ENCODE peak calls at places on chromosomes 7 and 10, in ten cellular contexts. One of them, this sample, is unnamed.
A peak's percentile ranks its signal among the peaks of the same experiment; 100 is the strongest.

GRCh38 chr7:44076101-44076895 is 6.0 kb downstream of the POLM start:
- DNase-seq in stimulated activated CD4-positive, alpha-beta T cell treated with anti-CD3 and anti-CD28 coated beads, Interleukin-2, amount 100 ng/mL, for 48 hours: no peak
- DNase-seq in nucleus accumbens: no peak
- DNase-seq in HCEC 1CT: no peak
- DNase-seq in astrocyte of the hippocampus: no peak
- DNase-seq in esophagus squamous epithelium: no peak
- DNase-seq in kidney tubule cell: no peak
- DNase-seq in pulmonary artery endothelial cell: no peak
- DNase-seq in NCI-H1105: no peak
- DNase-seq in omental fat pad: no peak
- DNase-seq in this sample: no peak

GRCh38 chr10:43134126-43134905 is 3.9 kb upstream of the CSGALNACT2 start:
- DNase-seq in stimulated activated CD4-positive, alpha-beta T cell treated with anti-CD3 and anti-CD28 coated beads, Interleukin-2, amount 100 ng/mL, for 48 hours: no peak
- DNase-seq in nucleus accumbens: no peak
- DNase-seq in HCEC 1CT: no peak
- DNase-seq in astrocyte of the hippocampus: no peak
- DNase-seq in esophagus squamous epithelium: no peak
- DNase-seq in kidney tubule cell: peak; percentile 57
- DNase-seq in pulmonary artery endothelial cell: no peak
- DNase-seq in NCI-H1105: no peak
- DNase-seq in omental fat pad: no peak
- DNase-seq in this sample: no peak

GRCh38 chr10:27710009-27710408 is 35.6 kb downstream of the MKX start:
- DNase-seq in stimulated activated CD4-positive, alpha-beta T cell treated with anti-CD3 and anti-CD28 coated beads, Interleukin-2, amount 100 ng/mL, for 48 hours: no peak
- DNase-seq in nucleus accumbens: no peak
- DNase-seq in HCEC 1CT: no peak
- DNase-seq in astrocyte of the hippocampus: no peak
- DNase-seq in esophagus squamous epithelium: no peak
- DNase-seq in kidney tubule cell: no peak
- DNase-seq in pulmonary artery endothelial cell: no peak
- DNase-seq in NCI-H1105: no peak
- DNase-seq in omental fat pad: no peak
- DNase-seq in this sample: no peak

GRCh38 chr10:131198843-131199242 is 112.7 kb downstream of the TCERG1L start:
- DNase-seq in stimulated activated CD4-positive, alpha-beta T cell treated with anti-CD3 and anti-CD28 coated beads, Interleukin-2, amount 100 ng/mL, for 48 hours: no peak
- DNase-seq in nucleus accumbens: no peak
- DNase-seq in HCEC 1CT: no peak
- DNase-seq in astrocyte of the hippocampus: no peak
- DNase-seq in esophagus squamous epithelium: no peak
- DNase-seq in kidney tubule cell: no peak
- DNase-seq in pulmonary artery endothelial cell: no peak
- DNase-seq in NCI-H1105: no peak
- DNase-seq in omental fat pad: no peak
- DNase-seq in this sample: no peak

GRCh38 chr10:11521860-11522259 is 89.6 kb downstream of the USP6NL start:
- DNase-seq in stimulated activated CD4-positive, alpha-beta T cell treated with anti-CD3 and anti-CD28 coated beads, Interleukin-2, amount 100 ng/mL, for 48 hours: no peak
- DNase-seq in nucleus accumbens: no peak
- DNase-seq in HCEC 1CT: peak; percentile 13
- DNase-seq in astrocyte of the hippocampus: no peak
- DNase-seq in esophagus squamous epithelium: no peak
- DNase-seq in kidney tubule cell: no peak
- DNase-seq in pulmonary artery endothelial cell: no peak
- DNase-seq in NCI-H1105: no peak
- DNase-seq in omental fat pad: no peak
- DNase-seq in this sample: peak; percentile 61

GRCh38 chr10:53489331-53489730 is 716.7 kb upstream of the MBL2 start:
- DNase-seq in stimulated activated CD4-positive, alpha-beta T cell treated with anti-CD3 and anti-CD28 coated beads, Interleukin-2, amount 100 ng/mL, for 48 hours: no peak
- DNase-seq in nucleus accumbens: no peak
- DNase-seq in HCEC 1CT: no peak
- DNase-seq in astrocyte of the hippocampus: no peak
- DNase-seq in esophagus squamous epithelium: no peak
- DNase-seq in kidney tubule cell: no peak
- DNase-seq in pulmonary artery endothelial cell: no peak
- DNase-seq in NCI-H1105: no peak
- DNase-seq in omental fat pad: no peak
- DNase-seq in this sample: no peak

GRCh38 chr7:104341545-104341944 is 13.1 kb downstream of the LHFPL3 start:
- DNase-seq in stimulated activated CD4-positive, alpha-beta T cell treated with anti-CD3 and anti-CD28 coated beads, Interleukin-2, amount 100 ng/mL, for 48 hours: no peak
- DNase-seq in nucleus accumbens: no peak
- DNase-seq in HCEC 1CT: no peak
- DNase-seq in astrocyte of the hippocampus: peak; percentile 13
- DNase-seq in esophagus squamous epithelium: no peak
- DNase-seq in kidney tubule cell: no peak
- DNase-seq in pulmonary artery endothelial cell: no peak
- DNase-seq in NCI-H1105: peak; percentile 17
- DNase-seq in omental fat pad: no peak
- DNase-seq in this sample: no peak

GRCh38 chr10:113525713-113526112 is 27.1 kb upstream of the HABP2 start:
- DNase-seq in stimulated activated CD4-positive, alpha-beta T cell treated with anti-CD3 and anti-CD28 coated beads, Interleukin-2, amount 100 ng/mL, for 48 hours: no peak
- DNase-seq in nucleus accumbens: no peak
- DNase-seq in HCEC 1CT: no peak
- DNase-seq in astrocyte of the hippocampus: no peak
- DNase-seq in esophagus squamous epithelium: no peak
- DNase-seq in kidney tubule cell: no peak
- DNase-seq in pulmonary artery endothelial cell: no peak
- DNase-seq in NCI-H1105: no peak
- DNase-seq in omental fat pad: no peak
- DNase-seq in this sample: no peak

GRCh38 chr10:78950656-78951587 is 117.8 kb upstream of the ZMIZ1 start:
- DNase-seq in stimulated activated CD4-positive, alpha-beta T cell treated with anti-CD3 and anti-CD28 coated beads, Interleukin-2, amount 100 ng/mL, for 48 hours: no peak
- DNase-seq in nucleus accumbens: no peak
- DNase-seq in HCEC 1CT: no peak
- DNase-seq in astrocyte of the hippocampus: no peak
- DNase-seq in esophagus squamous epithelium: no peak
- DNase-seq in kidney tubule cell: no peak
- DNase-seq in pulmonary artery endothelial cell: no peak
- DNase-seq in NCI-H1105: peak; percentile 79
- DNase-seq in omental fat pad: no peak
- DNase-seq in this sample: no peak

GRCh38 chr10:31929260-31929985 is 792 bp upstream of the ARHGAP12 start:
- DNase-seq in stimulated activated CD4-positive, alpha-beta T cell treated with anti-CD3 and anti-CD28 coated beads, Interleukin-2, amount 100 ng/mL, for 48 hours: no peak
- DNase-seq in nucleus accumbens: peak; percentile 70
- DNase-seq in HCEC 1CT: peak; percentile 45
- DNase-seq in astrocyte of the hippocampus: peak; percentile 64
- DNase-seq in esophagus squamous epithelium: no peak
- DNase-seq in kidney tubule cell: peak; percentile 61
- DNase-seq in pulmonary artery endothelial cell: no peak
- DNase-seq in NCI-H1105: no peak
- DNase-seq in omental fat pad: peak; percentile 35
- DNase-seq in this sample: peak; percentile 35

GRCh38 chr10:32600317-32600716 is 154.4 kb downstream of the CCDC7 start:
- DNase-seq in stimulated activated CD4-positive, alpha-beta T cell treated with anti-CD3 and anti-CD28 coated beads, Interleukin-2, amount 100 ng/mL, for 48 hours: no peak
- DNase-seq in nucleus accumbens: no peak
- DNase-seq in HCEC 1CT: no peak
- DNase-seq in astrocyte of the hippocampus: no peak
- DNase-seq in esophagus squamous epithelium: no peak
- DNase-seq in kidney tubule cell: no peak
- DNase-seq in pulmonary artery endothelial cell: no peak
- DNase-seq in NCI-H1105: no peak
- DNase-seq in omental fat pad: no peak
- DNase-seq in this sample: no peak

GRCh38 chr7:94633025-94633341 is 22.9 kb downstream of the SGCE start:
- DNase-seq in stimulated activated CD4-positive, alpha-beta T cell treated with anti-CD3 and anti-CD28 coated beads, Interleukin-2, amount 100 ng/mL, for 48 hours: no peak
- DNase-seq in nucleus accumbens: no peak
- DNase-seq in HCEC 1CT: no peak
- DNase-seq in astrocyte of the hippocampus: no peak
- DNase-seq in esophagus squamous epithelium: no peak
- DNase-seq in kidney tubule cell: no peak
- DNase-seq in pulmonary artery endothelial cell: no peak
- DNase-seq in NCI-H1105: no peak
- DNase-seq in omental fat pad: no peak
- DNase-seq in this sample: no peak

GRCh38 chr10:23293973-23294372 is 50.6 kb downstream of the C10orf67 start:
- DNase-seq in stimulated activated CD4-positive, alpha-beta T cell treated with anti-CD3 and anti-CD28 coated beads, Interleukin-2, amount 100 ng/mL, for 48 hours: no peak
- DNase-seq in nucleus accumbens: no peak
- DNase-seq in HCEC 1CT: no peak
- DNase-seq in astrocyte of the hippocampus: no peak
- DNase-seq in esophagus squamous epithelium: no peak
- DNase-seq in kidney tubule cell: no peak
- DNase-seq in pulmonary artery endothelial cell: no peak
- DNase-seq in NCI-H1105: no peak
- DNase-seq in omental fat pad: no peak
- DNase-seq in this sample: no peak

GRCh38 chr10:34028936-34029335 is 694.5 kb upstream of the NRP1 start:
- DNase-seq in stimulated activated CD4-positive, alpha-beta T cell treated with anti-CD3 and anti-CD28 coated beads, Interleukin-2, amount 100 ng/mL, for 48 hours: no peak
- DNase-seq in nucleus accumbens: no peak
- DNase-seq in HCEC 1CT: no peak
- DNase-seq in astrocyte of the hippocampus: no peak
- DNase-seq in esophagus squamous epithelium: no peak
- DNase-seq in kidney tubule cell: no peak
- DNase-seq in pulmonary artery endothelial cell: no peak
- DNase-seq in NCI-H1105: no peak
- DNase-seq in omental fat pad: no peak
- DNase-seq in this sample: no peak

GRCh38 chr10:43197834-43198681 is 59.8 kb downstream of the CSGALNACT2 start:
- DNase-seq in stimulated activated CD4-positive, alpha-beta T cell treated with anti-CD3 and anti-CD28 coated beads, Interleukin-2, amount 100 ng/mL, for 48 hours: peak; percentile 29
- DNase-seq in nucleus accumbens: no peak
- DNase-seq in HCEC 1CT: peak; percentile 17
- DNase-seq in astrocyte of the hippocampus: no peak
- DNase-seq in esophagus squamous epithelium: no peak
- DNase-seq in kidney tubule cell: peak; percentile 7
- DNase-seq in pulmonary artery endothelial cell: no peak
- DNase-seq in NCI-H1105: no peak
- DNase-seq in omental fat pad: peak; percentile 22
- DNase-seq in this sample: peak; percentile 12

GRCh38 chr10:12130237-12130872 is 878 bp downstream of the SEC61A2 start:
- DNase-seq in stimulated activated CD4-positive, alpha-beta T cell treated with anti-CD3 and anti-CD28 coated beads, Interleukin-2, amount 100 ng/mL, for 48 hours: no peak
- DNase-seq in nucleus accumbens: no peak
- DNase-seq in HCEC 1CT: peak; percentile 71
- DNase-seq in astrocyte of the hippocampus: peak; percentile 77
- DNase-seq in esophagus squamous epithelium: no peak
- DNase-seq in kidney tubule cell: peak; percentile 70
- DNase-seq in pulmonary artery endothelial cell: peak; percentile 19
- DNase-seq in NCI-H1105: peak; percentile 20
- DNase-seq in omental fat pad: no peak
- DNase-seq in this sample: peak; percentile 63

GRCh38 chr7:112362796-112363195 is 87.5 kb upstream of the IFRD1 start:
- DNase-seq in stimulated activated CD4-positive, alpha-beta T cell treated with anti-CD3 and anti-CD28 coated beads, Interleukin-2, amount 100 ng/mL, for 48 hours: no peak
- DNase-seq in nucleus accumbens: no peak
- DNase-seq in HCEC 1CT: no peak
- DNase-seq in astrocyte of the hippocampus: peak; percentile 89
- DNase-seq in esophagus squamous epithelium: no peak
- DNase-seq in kidney tubule cell: no peak
- DNase-seq in pulmonary artery endothelial cell: no peak
- DNase-seq in NCI-H1105: peak; percentile 54
- DNase-seq in omental fat pad: no peak
- DNase-seq in this sample: no peak

GRCh38 chr7:101650579-101651081 is 21.5 kb upstream of the MYL10 start:
- DNase-seq in stimulated activated CD4-positive, alpha-beta T cell treated with anti-CD3 and anti-CD28 coated beads, Interleukin-2, amount 100 ng/mL, for 48 hours: no peak
- DNase-seq in nucleus accumbens: no peak
- DNase-seq in HCEC 1CT: no peak
- DNase-seq in astrocyte of the hippocampus: no peak
- DNase-seq in esophagus squamous epithelium: no peak
- DNase-seq in kidney tubule cell: no peak
- DNase-seq in pulmonary artery endothelial cell: no peak
- DNase-seq in NCI-H1105: no peak
- DNase-seq in omental fat pad: no peak
- DNase-seq in this sample: peak; percentile 15

GRCh38 chr7:17939670-17940301 is 508 bp downstream of the SNX13 start:
- DNase-seq in stimulated activated CD4-positive, alpha-beta T cell treated with anti-CD3 and anti-CD28 coated beads, Interleukin-2, amount 100 ng/mL, for 48 hours: peak; percentile 23
- DNase-seq in nucleus accumbens: peak; percentile 74
- DNase-seq in HCEC 1CT: peak; percentile 50
- DNase-seq in astrocyte of the hippocampus: peak; percentile 72
- DNase-seq in esophagus squamous epithelium: no peak
- DNase-seq in kidney tubule cell: peak; percentile 49
- DNase-seq in pulmonary artery endothelial cell: no peak
- DNase-seq in NCI-H1105: peak; percentile 46
- DNase-seq in omental fat pad: peak; percentile 26
- DNase-seq in this sample: peak; percentile 23

GRCh38 chr7:2355079-2356008 is 717 bp downstream of the EIF3B start:
- DNase-seq in stimulated activated CD4-positive, alpha-beta T cell treated with anti-CD3 and anti-CD28 coated beads, Interleukin-2, amount 100 ng/mL, for 48 hours: peak; percentile 13
- DNase-seq in nucleus accumbens: no peak
- DNase-seq in HCEC 1CT: peak; percentile 11
- DNase-seq in astrocyte of the hippocampus: peak; percentile 26
- DNase-seq in esophagus squamous epithelium: no peak
- DNase-seq in kidney tubule cell: peak; percentile 24
- DNase-seq in pulmonary artery endothelial cell: no peak
- DNase-seq in NCI-H1105: no peak
- DNase-seq in omental fat pad: no peak
- DNase-seq in this sample: no peak

GRCh38 chr7:51300762-51301674 is 15.6 kb downstream of the COBL start:
- DNase-seq in stimulated activated CD4-positive, alpha-beta T cell treated with anti-CD3 and anti-CD28 coated beads, Interleukin-2, amount 100 ng/mL, for 48 hours: no peak
- DNase-seq in nucleus accumbens: no peak
- DNase-seq in HCEC 1CT: no peak
- DNase-seq in astrocyte of the hippocampus: no peak
- DNase-seq in esophagus squamous epithelium: no peak
- DNase-seq in kidney tubule cell: no peak
- DNase-seq in pulmonary artery endothelial cell: no peak
- DNase-seq in NCI-H1105: no peak
- DNase-seq in omental fat pad: no peak
- DNase-seq in this sample: no peak

GRCh38 chr10:29136401-29136800 is 152.5 kb upstream of the LYZL1 start:
- DNase-seq in stimulated activated CD4-positive, alpha-beta T cell treated with anti-CD3 and anti-CD28 coated beads, Interleukin-2, amount 100 ng/mL, for 48 hours: no peak
- DNase-seq in nucleus accumbens: no peak
- DNase-seq in HCEC 1CT: peak; percentile 45
- DNase-seq in astrocyte of the hippocampus: no peak
- DNase-seq in esophagus squamous epithelium: no peak
- DNase-seq in kidney tubule cell: no peak
- DNase-seq in pulmonary artery endothelial cell: no peak
- DNase-seq in NCI-H1105: no peak
- DNase-seq in omental fat pad: no peak
- DNase-seq in this sample: peak; percentile 94

GRCh38 chr10:46290101-46290884 is 3.5 kb downstream of the ANTXRL start:
- DNase-seq in stimulated activated CD4-positive, alpha-beta T cell treated with anti-CD3 and anti-CD28 coated beads, Interleukin-2, amount 100 ng/mL, for 48 hours: no peak
- DNase-seq in nucleus accumbens: no peak
- DNase-seq in HCEC 1CT: no peak
- DNase-seq in astrocyte of the hippocampus: no peak
- DNase-seq in esophagus squamous epithelium: no peak
- DNase-seq in kidney tubule cell: no peak
- DNase-seq in pulmonary artery endothelial cell: no peak
- DNase-seq in NCI-H1105: no peak
- DNase-seq in omental fat pad: no peak
- DNase-seq in this sample: no peak

GRCh38 chr10:100697070-100697469 is 48.3 kb upstream of the PAX2 start:
- DNase-seq in stimulated activated CD4-positive, alpha-beta T cell treated with anti-CD3 and anti-CD28 coated beads, Interleukin-2, amount 100 ng/mL, for 48 hours: no peak
- DNase-seq in nucleus accumbens: no peak
- DNase-seq in HCEC 1CT: peak; percentile 74
- DNase-seq in astrocyte of the hippocampus: peak; percentile 49
- DNase-seq in esophagus squamous epithelium: no peak
- DNase-seq in kidney tubule cell: peak; percentile 96
- DNase-seq in pulmonary artery endothelial cell: no peak
- DNase-seq in NCI-H1105: no peak
- DNase-seq in omental fat pad: no peak
- DNase-seq in this sample: peak; percentile 83

GRCh38 chr7:11551470-11551869 is 280.5 kb downstream of the THSD7A start:
- DNase-seq in stimulated activated CD4-positive, alpha-beta T cell treated with anti-CD3 and anti-CD28 coated beads, Interleukin-2, amount 100 ng/mL, for 48 hours: no peak
- DNase-seq in nucleus accumbens: no peak
- DNase-seq in HCEC 1CT: no peak
- DNase-seq in astrocyte of the hippocampus: no peak
- DNase-seq in esophagus squamous epithelium: no peak
- DNase-seq in kidney tubule cell: no peak
- DNase-seq in pulmonary artery endothelial cell: no peak
- DNase-seq in NCI-H1105: no peak
- DNase-seq in omental fat pad: no peak
- DNase-seq in this sample: no peak

GRCh38 chr7:80533287-80533686 is 21.4 kb upstream of the GNAT3 start:
- DNase-seq in stimulated activated CD4-positive, alpha-beta T cell treated with anti-CD3 and anti-CD28 coated beads, Interleukin-2, amount 100 ng/mL, for 48 hours: no peak
- DNase-seq in nucleus accumbens: no peak
- DNase-seq in HCEC 1CT: no peak
- DNase-seq in astrocyte of the hippocampus: peak; percentile 33
- DNase-seq in esophagus squamous epithelium: no peak
- DNase-seq in kidney tubule cell: peak; percentile 40
- DNase-seq in pulmonary artery endothelial cell: no peak
- DNase-seq in NCI-H1105: no peak
- DNase-seq in omental fat pad: no peak
- DNase-seq in this sample: no peak

GRCh38 chr10:34655286-34656170 is 159.6 kb downstream of the PARD3 start:
- DNase-seq in stimulated activated CD4-positive, alpha-beta T cell treated with anti-CD3 and anti-CD28 coated beads, Interleukin-2, amount 100 ng/mL, for 48 hours: peak; percentile 21
- DNase-seq in nucleus accumbens: no peak
- DNase-seq in HCEC 1CT: peak; percentile 55
- DNase-seq in astrocyte of the hippocampus: peak; percentile 88
- DNase-seq in esophagus squamous epithelium: no peak
- DNase-seq in kidney tubule cell: peak; percentile 78
- DNase-seq in pulmonary artery endothelial cell: peak; percentile 13
- DNase-seq in NCI-H1105: peak; percentile 49
- DNase-seq in omental fat pad: no peak
- DNase-seq in this sample: peak; percentile 65

GRCh38 chr10:87771871-87772500 is 46.0 kb downstream of the ATAD1 start:
- DNase-seq in stimulated activated CD4-positive, alpha-beta T cell treated with anti-CD3 and anti-CD28 coated beads, Interleukin-2, amount 100 ng/mL, for 48 hours: no peak
- DNase-seq in nucleus accumbens: no peak
- DNase-seq in HCEC 1CT: peak; percentile 42
- DNase-seq in astrocyte of the hippocampus: peak; percentile 32
- DNase-seq in esophagus squamous epithelium: no peak
- DNase-seq in kidney tubule cell: peak; percentile 37
- DNase-seq in pulmonary artery endothelial cell: no peak
- DNase-seq in NCI-H1105: no peak
- DNase-seq in omental fat pad: no peak
- DNase-seq in this sample: peak; percentile 46